ENCODE peak calls at places on chromosomes 4 and X, in seven cellular contexts. One of them, this sample, is unnamed.

GRCh38 chrX:108072746-108073145 is 18.6 kb downstream of the PSMD10 start:
- DNase-seq in suprapubic skin: no peak
- DNase-seq in ovary: no peak
- DNase-seq in A549: no peak
- DNase-seq in esophagus muscularis mucosa: no peak
- DNase-seq in stomach: no peak
- DNase-seq in tibial nerve: no peak
- DNase-seq in this sample: no peak

GRCh38 chrX:152892999-152893605 is 4.8 kb upstream of the ZNF185 start:
- DNase-seq in A549: no peak
- DNase-seq in ovary: no peak
- DNase-seq in suprapubic skin: no peak
- DNase-seq in tibial nerve: no peak
- DNase-seq in esophagus muscularis mucosa: no peak
- DNase-seq in stomach: no peak
- DNase-seq in this sample: no peak

GRCh38 chrX:24777660-24778059 is 83.9 kb downstream of the POLA1 start:
- DNase-seq in stomach: no peak
- DNase-seq in esophagus muscularis mucosa: no peak
- DNase-seq in suprapubic skin: no peak
- DNase-seq in A549: no peak
- DNase-seq in ovary: no peak
- DNase-seq in tibial nerve: no peak
- DNase-seq in this sample: no peak

GRCh38 chr4:139756391-139757180 is 91.0 kb downstream of the MGST2 start:
- DNase-seq in A549: no peak
- DNase-seq in ovary: no peak
- DNase-seq in tibial nerve: no peak
- DNase-seq in esophagus muscularis mucosa: no peak
- DNase-seq in suprapubic skin: no peak
- DNase-seq in stomach: no peak
- DNase-seq in this sample: no peak

GRCh38 chr4:17636341-17636695 is 21.9 kb downstream of the MED28 start:
- DNase-seq in esophagus muscularis mucosa: no peak
- DNase-seq in ovary: no peak
- DNase-seq in stomach: no peak
- DNase-seq in tibial nerve: no peak
- DNase-seq in suprapubic skin: no peak
- DNase-seq in A549: no peak
- DNase-seq in this sample: no peak

GRCh38 chr4:118395057-118395679 is 42.4 kb upstream of the PRSS12 start:
- DNase-seq in tibial nerve: no peak
- DNase-seq in A549: no peak
- DNase-seq in esophagus muscularis mucosa: no peak
- DNase-seq in ovary: no peak
- DNase-seq in suprapubic skin: no peak
- DNase-seq in stomach: no peak
- DNase-seq in this sample: no peak

GRCh38 chr4:88660446-88661294 is 37.0 kb downstream of the NAP1L5 start:
- DNase-seq in esophagus muscularis mucosa: no peak
- DNase-seq in A549: no peak
- DNase-seq in stomach: no peak
- DNase-seq in ovary: no peak
- DNase-seq in tibial nerve: no peak
- DNase-seq in suprapubic skin: no peak
- DNase-seq in this sample: peak

GRCh38 chr4:165476214-165477098 is 97.6 kb downstream of the CPE start:
- DNase-seq in esophagus muscularis mucosa: no peak
- DNase-seq in A549: no peak
- DNase-seq in stomach: no peak
- DNase-seq in suprapubic skin: no peak
- DNase-seq in tibial nerve: no peak
- DNase-seq in ovary: no peak
- DNase-seq in this sample: no peak

GRCh38 chr4:141636771-141637460 is 533 bp downstream of the IL15 start:
- DNase-seq in esophagus muscularis mucosa: no peak
- DNase-seq in ovary: peak
- DNase-seq in suprapubic skin: no peak
- DNase-seq in tibial nerve: no peak
- DNase-seq in A549: peak
- DNase-seq in stomach: peak
- DNase-seq in this sample: peak

GRCh38 chr4:69039071-69039470 is 57.2 kb upstream of the UGT2B7 start:
- DNase-seq in stomach: no peak
- DNase-seq in tibial nerve: no peak
- DNase-seq in esophagus muscularis mucosa: no peak
- DNase-seq in ovary: no peak
- DNase-seq in A549: no peak
- DNase-seq in suprapubic skin: no peak
- DNase-seq in this sample: no peak

GRCh38 chr4:66294626-66295025 is 624.3 kb upstream of the EPHA5 start:
- DNase-seq in suprapubic skin: no peak
- DNase-seq in ovary: no peak
- DNase-seq in tibial nerve: no peak
- DNase-seq in stomach: no peak
- DNase-seq in esophagus muscularis mucosa: no peak
- DNase-seq in A549: no peak
- DNase-seq in this sample: no peak

GRCh38 chr4:184396001-184396400 is 78.3 kb downstream of the IRF2 start:
- DNase-seq in A549: no peak
- DNase-seq in suprapubic skin: no peak
- DNase-seq in tibial nerve: no peak
- DNase-seq in stomach: no peak
- DNase-seq in esophagus muscularis mucosa: no peak
- DNase-seq in ovary: no peak
- DNase-seq in this sample: no peak

GRCh38 chrX:6812087-6812486 is 277.2 kb upstream of the VCX3A start:
- DNase-seq in esophagus muscularis mucosa: no peak
- DNase-seq in A549: no peak
- DNase-seq in stomach: no peak
- DNase-seq in suprapubic skin: no peak
- DNase-seq in ovary: no peak
- DNase-seq in tibial nerve: no peak
- DNase-seq in this sample: no peak

GRCh38 chrX:6810796-6811195 is 275.9 kb upstream of the VCX3A start:
- DNase-seq in A549: no peak
- DNase-seq in tibial nerve: no peak
- DNase-seq in ovary: no peak
- DNase-seq in esophagus muscularis mucosa: no peak
- DNase-seq in stomach: no peak
- DNase-seq in suprapubic skin: no peak
- DNase-seq in this sample: no peak

DNA sequence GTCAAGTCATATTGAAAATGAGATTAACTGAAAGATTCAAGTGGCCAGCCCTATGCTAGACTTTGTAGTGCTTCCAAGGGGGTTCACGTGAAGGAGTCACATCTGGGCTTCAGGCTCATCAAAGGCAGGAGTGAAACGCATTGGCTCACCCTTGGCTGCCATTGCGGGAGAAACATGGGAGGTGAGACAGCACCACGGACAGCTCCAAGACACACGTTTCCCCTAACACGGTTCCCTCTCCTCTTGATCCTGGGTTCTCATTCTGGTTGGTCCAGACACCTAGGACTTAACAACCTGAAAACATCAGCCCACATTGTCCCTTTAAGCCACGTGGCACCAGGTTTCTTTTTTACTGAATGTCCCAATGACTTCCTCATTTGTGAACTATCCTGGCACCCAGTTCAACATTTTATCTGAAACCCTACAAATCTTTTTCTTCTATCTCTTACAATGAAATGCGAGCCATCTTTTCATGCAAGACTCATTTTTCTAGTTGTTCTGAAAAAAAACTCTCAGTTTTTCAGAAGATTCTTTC is 279.0 kb upstream of the VCX3A start:
- DNase-seq in esophagus muscularis mucosa: no peak
- DNase-seq in suprapubic skin: no peak
- DNase-seq in stomach: no peak
- DNase-seq in ovary: no peak
- DNase-seq in A549: no peak
- DNase-seq in tibial nerve: no peak
- DNase-seq in this sample: no peak
- TF ChIP-seq EP300 in esophagus muscularis mucosa: no peak
- TF ChIP-seq EP300 in suprapubic skin: no peak
- TF ChIP-seq EP300 in stomach: no peak
- TF ChIP-seq EP300 in ovary: no peak
- TF ChIP-seq EP300 in A549: no peak
- TF ChIP-seq EP300 in tibial nerve: no peak
- TF ChIP-seq EP300 in this sample: no peak

GRCh38 chrX:134592303-134592702 is 66.0 kb downstream of the PLAC1 start:
- DNase-seq in stomach: no peak
- DNase-seq in tibial nerve: no peak
- DNase-seq in esophagus muscularis mucosa: no peak
- DNase-seq in suprapubic skin: no peak
- DNase-seq in A549: no peak
- DNase-seq in ovary: no peak
- DNase-seq in this sample: no peak
- TF ChIP-seq POLR2A in stomach: no peak
- TF ChIP-seq POLR2A in tibial nerve: no peak
- TF ChIP-seq POLR2A in esophagus muscularis mucosa: no peak
- TF ChIP-seq POLR2A in suprapubic skin: no peak
- TF ChIP-seq POLR2A in A549: no peak
- TF ChIP-seq POLR2A in ovary: no peak
- TF ChIP-seq POLR2A in this sample: no peak

DNA sequence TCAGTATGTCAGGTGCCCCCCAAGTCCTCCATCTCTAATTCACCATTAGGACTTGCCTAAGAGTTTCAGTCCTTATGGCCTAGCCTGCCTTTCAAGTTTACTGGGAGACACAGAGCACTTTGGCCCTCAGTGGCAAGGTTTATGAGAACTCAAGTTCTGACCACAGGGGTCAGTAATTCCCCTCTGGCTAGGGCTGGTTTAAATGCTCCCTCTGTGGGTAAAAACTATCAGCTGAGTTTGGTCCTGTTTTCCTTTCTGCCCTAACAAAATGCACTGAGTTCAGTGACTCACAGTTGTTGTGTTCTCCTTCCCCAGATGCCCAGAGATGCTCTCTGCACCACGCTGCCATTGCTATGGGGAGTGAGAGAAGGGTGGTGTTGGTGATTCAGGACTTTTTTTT is 163.2 kb downstream of the RELL1 start:
- DNase-seq in suprapubic skin: no peak
- DNase-seq in stomach: no peak
- DNase-seq in ovary: no peak
- DNase-seq in A549: no peak
- DNase-seq in tibial nerve: no peak
- DNase-seq in esophagus muscularis mucosa: no peak
- DNase-seq in this sample: no peak
- TF ChIP-seq CTCF in suprapubic skin: no peak
- TF ChIP-seq CTCF in stomach: no peak
- TF ChIP-seq CTCF in ovary: no peak
- TF ChIP-seq CTCF in A549: no peak
- TF ChIP-seq CTCF in tibial nerve: no peak
- TF ChIP-seq CTCF in esophagus muscularis mucosa: no peak
- TF ChIP-seq CTCF in this sample: no peak

DNA sequence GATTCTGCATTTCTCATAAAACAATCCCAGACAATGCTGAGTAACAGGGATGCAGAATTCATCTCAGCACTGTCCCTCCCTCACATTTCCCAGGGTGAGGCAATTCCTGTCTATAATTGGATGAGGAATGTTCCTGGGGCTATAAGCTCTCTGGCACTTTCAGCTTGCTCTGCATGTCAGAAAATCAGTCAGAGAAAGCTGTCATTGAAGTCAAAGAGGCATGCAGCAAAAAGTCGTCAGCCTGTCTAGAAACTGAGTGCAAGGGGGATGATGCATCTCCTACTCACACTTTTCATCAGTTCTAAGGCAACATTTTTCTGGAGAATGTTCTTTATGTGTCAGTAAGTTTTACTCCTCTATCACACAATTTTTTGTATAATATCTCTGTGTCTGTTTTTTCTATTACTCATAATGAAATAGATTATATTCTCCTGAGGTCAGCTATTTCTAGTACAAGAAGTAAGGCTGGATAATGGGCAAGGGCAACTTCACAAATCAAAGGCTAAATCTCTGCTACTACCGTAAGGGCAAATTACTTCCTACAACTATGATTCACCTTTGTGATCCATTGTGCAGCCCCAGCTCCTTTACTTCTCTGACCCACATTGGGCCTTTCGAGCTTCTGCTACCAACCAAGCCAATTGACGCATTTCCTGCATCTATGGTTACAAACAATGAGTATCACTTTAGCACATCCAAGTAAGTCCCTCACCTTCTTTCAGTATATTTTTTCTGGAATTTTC is 56.0 kb downstream of the TASL start:
- DNase-seq in tibial nerve: no peak
- DNase-seq in stomach: no peak
- DNase-seq in A549: no peak
- DNase-seq in esophagus muscularis mucosa: no peak
- DNase-seq in ovary: no peak
- DNase-seq in suprapubic skin: no peak
- DNase-seq in this sample: no peak
- TF ChIP-seq EP300 in tibial nerve: no peak
- TF ChIP-seq EP300 in stomach: no peak
- TF ChIP-seq EP300 in A549: no peak
- TF ChIP-seq EP300 in esophagus muscularis mucosa: no peak
- TF ChIP-seq EP300 in ovary: no peak
- TF ChIP-seq EP300 in suprapubic skin: no peak
- TF ChIP-seq EP300 in this sample: no peak

GRCh38 chr4:85114526-85114925 is 148.0 kb upstream of the WDFY3 start:
- DNase-seq in stomach: no peak
- DNase-seq in esophagus muscularis mucosa: no peak
- DNase-seq in suprapubic skin: no peak
- DNase-seq in ovary: no peak
- DNase-seq in A549: no peak
- DNase-seq in tibial nerve: no peak
- DNase-seq in this sample: no peak

GRCh38 chr4:85113706-85114105 is 147.2 kb upstream of the WDFY3 start:
- DNase-seq in A549: no peak
- DNase-seq in suprapubic skin: no peak
- DNase-seq in stomach: no peak
- DNase-seq in ovary: no peak
- DNase-seq in esophagus muscularis mucosa: no peak
- DNase-seq in tibial nerve: no peak
- DNase-seq in this sample: no peak

GRCh38 chr4:85116008-85116407 is 149.5 kb upstream of the WDFY3 start:
- DNase-seq in A549: no peak
- DNase-seq in stomach: no peak
- DNase-seq in tibial nerve: no peak
- DNase-seq in suprapubic skin: no peak
- DNase-seq in ovary: no peak
- DNase-seq in esophagus muscularis mucosa: no peak
- DNase-seq in this sample: no peak
- TF ChIP-seq POLR2A in A549: no peak
- TF ChIP-seq POLR2A in stomach: no peak
- TF ChIP-seq POLR2A in tibial nerve: no peak
- TF ChIP-seq POLR2A in suprapubic skin: no peak
- TF ChIP-seq POLR2A in ovary: no peak
- TF ChIP-seq POLR2A in esophagus muscularis mucosa: no peak
- TF ChIP-seq POLR2A in this sample: no peak

GRCh38 chr4:108224628-108225053 is 55.9 kb upstream of the LEF1 start:
- DNase-seq in A549: no peak
- DNase-seq in suprapubic skin: no peak
- DNase-seq in stomach: no peak
- DNase-seq in esophagus muscularis mucosa: no peak
- DNase-seq in tibial nerve: no peak
- DNase-seq in ovary: no peak
- DNase-seq in this sample: no peak
- TF ChIP-seq CTCF in A549: no peak
- TF ChIP-seq CTCF in suprapubic skin: no peak
- TF ChIP-seq CTCF in stomach: no peak
- TF ChIP-seq CTCF in esophagus muscularis mucosa: no peak
- TF ChIP-seq CTCF in tibial nerve: no peak
- TF ChIP-seq CTCF in ovary: no peak
- TF ChIP-seq CTCF in this sample: no peak

GRCh38 chr4:125811892-125812291 is 497.1 kb downstream of the FAT4 start:
- DNase-seq in suprapubic skin: no peak
- DNase-seq in A549: no peak
- DNase-seq in ovary: no peak
- DNase-seq in esophagus muscularis mucosa: no peak
- DNase-seq in tibial nerve: no peak
- DNase-seq in stomach: no peak
- DNase-seq in this sample: no peak
- TF ChIP-seq EP300 in suprapubic skin: no peak
- TF ChIP-seq EP300 in A549: no peak
- TF ChIP-seq EP300 in ovary: no peak
- TF ChIP-seq EP300 in esophagus muscularis mucosa: no peak
- TF ChIP-seq EP300 in tibial nerve: no peak
- TF ChIP-seq EP300 in stomach: no peak
- TF ChIP-seq EP300 in this sample: no peak

This sample was measured in transverse colon.